ENCODE peak calls at places on chromosomes 16 and 17, in five cellular contexts. One of them, this sample, is unnamed. For H3K36me3, the result is how much of the 10 kb centered on the place peaks cover.

GRCh38 chr16:19297454-19297853 is 11.9 kb downstream of the CLEC19A start:
- DNase-seq in mesenchymal stem cell: no peak
- DNase-seq in H1: no peak
- DNase-seq in trophoblast cell: no peak
- DNase-seq in IMR-90: no peak
- DNase-seq in this sample: no peak

GRCh38 chr17:6108382-6108781 is 38.2 kb downstream of the WSCD1 start:
- DNase-seq in mesenchymal stem cell: no peak
- DNase-seq in H1: no peak
- DNase-seq in IMR-90: no peak
- DNase-seq in trophoblast cell: no peak
- DNase-seq in this sample: no peak

GRCh38 chr17:34249497-34249877 is 5.6 kb upstream of the CCL2 start:
- DNase-seq in mesenchymal stem cell: no peak
- DNase-seq in trophoblast cell: no peak
- DNase-seq in IMR-90: no peak
- DNase-seq in H1: no peak
- DNase-seq in this sample: no peak

GRCh38 chr16:27579086-27579980 is 29.4 kb downstream of the KATNIP start:
- DNase-seq in IMR-90: peak
- DNase-seq in mesenchymal stem cell: peak
- DNase-seq in H1: no peak
- DNase-seq in trophoblast cell: peak
- DNase-seq in this sample: no peak

GRCh38 chr16:10088380-10088793 is 93.8 kb downstream of the GRIN2A start:
- DNase-seq in IMR-90: no peak
- DNase-seq in trophoblast cell: no peak
- DNase-seq in mesenchymal stem cell: no peak
- DNase-seq in H1: no peak
- DNase-seq in this sample: no peak

GRCh38 chr17:41917957-41918391 is 777 bp downstream of the ACLY start:
- DNase-seq in mesenchymal stem cell: peak
- DNase-seq in trophoblast cell: no peak
- DNase-seq in IMR-90: peak
- DNase-seq in H1: peak
- DNase-seq in this sample: no peak

GRCh38 chr16:2979669-2980226 is 498 bp downstream of the PKMYT1 start:
- DNase-seq in H1: no peak
- DNase-seq in IMR-90: peak
- DNase-seq in mesenchymal stem cell: no peak
- DNase-seq in trophoblast cell: no peak
- DNase-seq in this sample: no peak

GRCh38 chr16:67448580-67448979 is 17.7 kb downstream of the HSD11B2 start:
- DNase-seq in mesenchymal stem cell: no peak
- DNase-seq in IMR-90: no peak
- DNase-seq in trophoblast cell: no peak
- DNase-seq in H1: no peak
- DNase-seq in this sample: no peak

GRCh38 chr16:2043296-2043979 is 4.2 kb downstream of the NTHL1 start:
- DNase-seq in H1: no peak
- DNase-seq in trophoblast cell: no peak
- DNase-seq in IMR-90: no peak
- DNase-seq in mesenchymal stem cell: no peak
- DNase-seq in this sample: no peak

GRCh38 chr17:1906622-1907021 is 76.8 kb downstream of the RPA1 start:
- DNase-seq in H1: no peak
- DNase-seq in mesenchymal stem cell: no peak
- DNase-seq in IMR-90: no peak
- DNase-seq in trophoblast cell: no peak
- DNase-seq in this sample: peak

GRCh38 chr16:89581861-89582563 is 6.5 kb downstream of the CPNE7 start:
- DNase-seq in H1: no peak
- DNase-seq in trophoblast cell: no peak
- DNase-seq in mesenchymal stem cell: peak
- DNase-seq in IMR-90: peak
- DNase-seq in this sample: no peak

GRCh38 chr16:55003306-55003705 is 72.6 kb downstream of the IRX5 start:
- DNase-seq in trophoblast cell: no peak
- DNase-seq in IMR-90: no peak
- DNase-seq in H1: no peak
- DNase-seq in mesenchymal stem cell: no peak
- DNase-seq in this sample: no peak

GRCh38 chr16:87117936-87118335 is 199.3 kb downstream of the C16orf95 start:
- DNase-seq in trophoblast cell: no peak
- DNase-seq in H1: no peak
- DNase-seq in mesenchymal stem cell: no peak
- DNase-seq in IMR-90: no peak
- DNase-seq in this sample: no peak

GRCh38 chr17:20032636-20033035 is 23.5 kb downstream of the SPECC1 start:
- DNase-seq in IMR-90: no peak
- DNase-seq in H1: no peak
- DNase-seq in trophoblast cell: no peak
- DNase-seq in mesenchymal stem cell: no peak
- DNase-seq in this sample: no peak

GRCh38 chr16:3254309-3254708 is 2.1 kb downstream of the MEFV start:
- DNase-seq in trophoblast cell: no peak
- DNase-seq in mesenchymal stem cell: no peak
- DNase-seq in H1: no peak
- DNase-seq in IMR-90: no peak
- DNase-seq in this sample: no peak

GRCh38 chr16:64416232-64417010 is 705.4 kb downstream of the CDH11 start:
- DNase-seq in mesenchymal stem cell: peak
- DNase-seq in H1: no peak
- DNase-seq in IMR-90: peak
- DNase-seq in trophoblast cell: no peak
- DNase-seq in this sample: no peak

GRCh38 chr16:58513874-58514273 is 1.4 kb upstream of the SETD6 start:
- DNase-seq in IMR-90: peak
- DNase-seq in trophoblast cell: no peak
- DNase-seq in mesenchymal stem cell: no peak
- DNase-seq in H1: no peak
- DNase-seq in this sample: no peak

GRCh38 chr17:60529806-60530205 is 3.8 kb upstream of the APPBP2 start:
- DNase-seq in trophoblast cell: no peak
- DNase-seq in IMR-90: peak
- DNase-seq in H1: no peak
- DNase-seq in mesenchymal stem cell: peak
- DNase-seq in this sample: no peak

GRCh38 chr16:30567991-30568638 is 3.4 kb downstream of the ZNF688 start:
- DNase-seq in trophoblast cell: no peak
- DNase-seq in mesenchymal stem cell: peak
- DNase-seq in IMR-90: peak
- DNase-seq in H1: no peak
- DNase-seq in this sample: no peak

GRCh38 chr16:68194263-68194662 is 41.7 kb downstream of the ESRP2 start:
- DNase-seq in trophoblast cell: no peak
- DNase-seq in IMR-90: no peak
- DNase-seq in H1: no peak
- DNase-seq in mesenchymal stem cell: no peak
- DNase-seq in this sample: no peak

GRCh38 chr17:41687828-41688640 is 651 bp upstream of the EIF1 start:
- DNase-seq in trophoblast cell: no peak
- DNase-seq in IMR-90: peak
- DNase-seq in mesenchymal stem cell: peak
- DNase-seq in H1: peak
- DNase-seq in this sample: no peak

GRCh38 chr17:32673964-32674363 is 187.2 kb downstream of the CDK5R1 start:
- DNase-seq in mesenchymal stem cell: no peak
- DNase-seq in H1: no peak
- DNase-seq in trophoblast cell: peak
- DNase-seq in IMR-90: no peak
- DNase-seq in this sample: no peak

GRCh38 chr17:34757611-34758010 is 178.2 kb downstream of the TMEM132E start:
- DNase-seq in H1: no peak
- DNase-seq in trophoblast cell: no peak
- DNase-seq in IMR-90: no peak
- DNase-seq in mesenchymal stem cell: no peak
- DNase-seq in this sample: no peak

GRCh38 chr17:40225151-40225550 is 6.0 kb downstream of the WIPF2 start:
- DNase-seq in IMR-90: no peak
- DNase-seq in H1: no peak
- DNase-seq in trophoblast cell: no peak
- DNase-seq in mesenchymal stem cell: no peak
- DNase-seq in this sample: no peak

GRCh38 chr17:61475726-61476125 is 23.5 kb downstream of the TBX4 start:
- DNase-seq in mesenchymal stem cell: peak
- DNase-seq in H1: no peak
- DNase-seq in IMR-90: peak
- DNase-seq in trophoblast cell: no peak
- DNase-seq in this sample: no peak

GRCh38 chr17:39867891-39868553 is at the start of gene ZPBP2:
- DNase-seq in trophoblast cell: no peak
- DNase-seq in mesenchymal stem cell: no peak
- DNase-seq in H1: no peak
- DNase-seq in IMR-90: no peak
- DNase-seq in this sample: no peak

GRCh38 chr17:47611372-47612350 is 38.1 kb upstream of the KPNB1 start:
- DNase-seq in mesenchymal stem cell: no peak
- DNase-seq in trophoblast cell: no peak
- DNase-seq in H1: no peak
- DNase-seq in IMR-90: peak
- DNase-seq in this sample: no peak

GRCh38 chr16:88804552-88805339 is 1.2 kb downstream of the CDT1 start:
- DNase-seq in IMR-90: no peak
- DNase-seq in mesenchymal stem cell: no peak
- DNase-seq in trophoblast cell: no peak
- DNase-seq in H1: no peak
- DNase-seq in this sample: no peak

GRCh38 chr16:68287276-68288251 is 23.2 kb downstream of the SLC7A6OS start:
- DNase-seq in H1: no peak
- DNase-seq in IMR-90: peak
- DNase-seq in trophoblast cell: peak
- DNase-seq in mesenchymal stem cell: peak
- DNase-seq in this sample: no peak

GRCh38 chr17:30074726-30075125 is 41.9 kb upstream of the NSRP1 start:
- DNase-seq in H1: no peak
- DNase-seq in trophoblast cell: no peak
- DNase-seq in mesenchymal stem cell: no peak
- DNase-seq in IMR-90: peak
- DNase-seq in this sample: no peak

GRCh38 chr17:45248132-45248936 is 13.6 kb downstream of the SPATA32 start:
- DNase-seq in H1: no peak
- DNase-seq in trophoblast cell: peak
- DNase-seq in IMR-90: no peak
- DNase-seq in mesenchymal stem cell: no peak
- DNase-seq in this sample: peak

GRCh38 chr16:25256821-25257503 is 683 bp downstream of the ZKSCAN2 start:
- DNase-seq in mesenchymal stem cell: peak
- DNase-seq in H1: no peak
- DNase-seq in IMR-90: peak
- DNase-seq in trophoblast cell: no peak
- DNase-seq in this sample: no peak

GRCh38 chr16:67249762-67250327 is 1.1 kb downstream of the SLC9A5 start:
- DNase-seq in mesenchymal stem cell: peak
- DNase-seq in trophoblast cell: no peak
- DNase-seq in IMR-90: peak
- DNase-seq in H1: no peak
- DNase-seq in this sample: no peak

DNA sequence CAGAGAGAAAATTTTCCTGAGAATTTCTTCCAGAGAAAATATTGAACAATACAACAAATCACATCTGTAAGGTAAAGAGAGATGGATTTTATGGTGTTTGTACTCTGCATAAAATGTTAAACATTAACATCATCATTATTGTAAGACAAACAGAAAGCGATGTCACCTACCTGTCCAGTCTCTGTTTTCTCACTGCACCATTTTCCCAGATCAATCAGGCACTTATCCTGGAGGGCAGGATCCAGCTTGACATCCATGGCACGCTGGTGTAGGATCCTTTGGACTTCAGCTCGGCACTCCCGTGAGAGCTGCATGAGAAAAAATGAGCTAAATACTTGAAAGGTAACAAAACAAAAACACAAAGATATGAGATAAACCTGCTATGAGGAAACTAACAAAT is 55.9 kb upstream of the CLEC18B start:
- DNase-seq in IMR-90: no peak
- DNase-seq in mesenchymal stem cell: no peak
- DNase-seq in H1: no peak
- DNase-seq in trophoblast cell: no peak
- DNase-seq in this sample: no peak
- H3K36me3 ChIP-seq in IMR-90: under half
- H3K36me3 ChIP-seq in mesenchymal stem cell: half or more
- H3K36me3 ChIP-seq in H1: under half
- H3K36me3 ChIP-seq in trophoblast cell: under half
- H3K36me3 ChIP-seq in this sample: under half

DNA sequence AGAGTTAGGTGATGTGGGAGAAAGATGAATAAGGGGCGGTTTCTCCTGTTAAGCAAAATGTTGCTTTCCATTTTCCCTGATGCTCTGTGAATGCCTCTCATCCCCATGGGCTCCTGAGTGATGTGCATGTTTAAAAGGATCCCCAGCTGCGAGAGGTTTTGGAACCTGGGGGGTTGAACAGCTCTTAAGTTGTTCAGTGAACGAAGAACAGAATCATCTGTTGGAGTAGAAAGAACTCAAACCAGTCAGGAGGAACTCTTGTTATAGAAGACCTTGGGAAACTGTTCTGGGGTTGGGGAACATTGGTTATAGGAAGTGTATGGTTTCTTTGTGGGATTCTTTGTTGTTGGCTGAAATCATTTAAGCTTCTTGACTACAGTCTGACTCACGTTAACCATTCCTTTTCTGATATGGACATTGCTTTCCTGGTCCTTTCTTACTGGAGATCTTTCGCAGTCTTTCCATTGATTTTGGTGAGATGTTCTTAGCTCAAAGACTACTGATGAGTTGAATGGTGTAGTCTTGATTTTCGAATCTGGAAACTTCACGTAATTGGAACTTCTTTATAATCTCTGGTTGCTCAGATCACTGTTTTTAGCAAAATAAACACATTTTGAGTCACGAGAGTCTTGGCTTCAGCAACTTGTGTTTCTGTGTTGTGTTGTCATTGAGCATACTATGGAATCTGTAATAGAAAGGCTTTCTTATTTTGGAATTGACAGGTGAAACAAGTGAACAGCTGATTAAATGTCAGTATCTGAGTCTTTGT is 1.3 kb downstream of the UNK start:
- DNase-seq in IMR-90: peak
- DNase-seq in trophoblast cell: no peak
- DNase-seq in mesenchymal stem cell: peak
- DNase-seq in H1: no peak
- DNase-seq in this sample: no peak
- H4K91ac ChIP-seq in IMR-90: peak
- H4K91ac ChIP-seq in trophoblast cell: peak
- H4K91ac ChIP-seq in mesenchymal stem cell: peak
- H4K91ac ChIP-seq in H1: peak
- H4K91ac ChIP-seq in this sample: no peak

GRCh38 chr17:57986841-57987581 is 1.0 kb downstream of the VEZF1 start:
- DNase-seq in IMR-90: peak
- DNase-seq in mesenchymal stem cell: peak
- DNase-seq in H1: no peak
- DNase-seq in trophoblast cell: peak
- DNase-seq in this sample: peak
- H3K36me3 ChIP-seq in IMR-90: under half
- H3K36me3 ChIP-seq in mesenchymal stem cell: under half
- H3K36me3 ChIP-seq in H1: under half
- H3K36me3 ChIP-seq in trophoblast cell: under half
- H3K36me3 ChIP-seq in this sample: under half

GRCh38 chr16:81516478-81517149 is 72.0 kb downstream of the CMIP start:
- DNase-seq in trophoblast cell: no peak
- DNase-seq in H1: no peak
- DNase-seq in mesenchymal stem cell: no peak
- DNase-seq in IMR-90: no peak
- DNase-seq in this sample: no peak
- H4K91ac ChIP-seq in trophoblast cell: no peak
- H4K91ac ChIP-seq in H1: no peak
- H4K91ac ChIP-seq in mesenchymal stem cell: peak
- H4K91ac ChIP-seq in IMR-90: no peak
- H4K91ac ChIP-seq in this sample: no peak

GRCh38 chr17:81569986-81570514 is 17.9 kb upstream of the FAAP100 start:
- DNase-seq in H1: no peak
- DNase-seq in trophoblast cell: no peak
- DNase-seq in mesenchymal stem cell: no peak
- DNase-seq in IMR-90: no peak
- DNase-seq in this sample: no peak
- H3K36me3 ChIP-seq in H1: under half
- H3K36me3 ChIP-seq in trophoblast cell: half or more
- H3K36me3 ChIP-seq in mesenchymal stem cell: half or more
- H3K36me3 ChIP-seq in IMR-90: half or more
- H3K36me3 ChIP-seq in this sample: half or more